ENCODE peak calls at places on chromosome 19, in five cellular contexts. D is A549, B is H1, E is K562, M is HepG2. F is an unnamed sample.

GRCh38 chr19:58551577-58552471 is 3.1 kb downstream of the CHMP2A start:
- DNase-seq in D (no peak), E (no peak), B (no peak), M (no peak), F (no peak)

GRCh38 chr19:2226051-2226839 is 9.9 kb downstream of the PLEKHJ1 start:
- DNase-seq in B (no peak), M (no peak), E (no peak), D (no peak), F (no peak)

GRCh38 chr19:52297601-52298358 is 811 bp downstream of the ZNF480 start:
- DNase-seq in M (no peak), E (no peak), D (no peak), B (no peak), F (no peak)

GRCh38 chr19:2171349-2172145 is 7.8 kb downstream of the DOT1L start:
- DNase-seq in M (peak), D (no peak), E (peak), B (peak), F (peak)

GRCh38 chr19:14475251-14476073 is at the start of gene PTGER1:
- DNase-seq in B (peak), D (peak), E (peak), M (no peak), F (no peak)

GRCh38 chr19:38023661-38024574 is 116.9 kb downstream of the SIPA1L3 start:
- DNase-seq in E (no peak), D (no peak), B (no peak), M (no peak), F (no peak)

GRCh38 chr19:44677019-44677809 is 5.9 kb downstream of the CEACAM19 start:
- DNase-seq in E (peak), M (no peak), B (peak), D (peak), F (no peak)

GRCh38 chr19:49881672-49882394 is 4.3 kb downstream of the TBC1D17 start:
- DNase-seq in M (no peak), E (peak), B (peak), D (peak), F (no peak)

GRCh38 chr19:23823952-23824389 is 65.3 kb upstream of the ZNF681 start:
- DNase-seq in E (peak), B (no peak), D (peak), M (peak), F (peak)

GRCh38 chr19:29967623-29968022 is 25.6 kb downstream of the URI1 start:
- DNase-seq in B (no peak), E (no peak), D (no peak), M (no peak), F (no peak)

GRCh38 chr19:53642381-53643099 is 10.7 kb downstream of the DPRX start:
- DNase-seq in B (no peak), D (no peak), E (no peak), M (peak), F (no peak)

GRCh38 chr19:30046522-30046921 is 104.5 kb downstream of the URI1 start:
- DNase-seq in M (no peak), E (no peak), D (peak), B (no peak), F (peak)

GRCh38 chr19:2186071-2186846 is 22.5 kb downstream of the DOT1L start:
- DNase-seq in B (no peak), D (no peak), E (no peak), M (no peak), F (no peak)

GRCh38 chr19:55094456-55095259 is 19.0 kb downstream of the EPS8L1 start:
- DNase-seq in M (no peak), B (peak), D (no peak), E (no peak), F (no peak)

GRCh38 chr19:34480971-34481821 is at the start of gene WTIP:
- DNase-seq in D (peak), E (no peak), M (peak), B (peak), F (no peak)

GRCh38 chr19:14023404-14024235 is 4.3 kb upstream of the RLN3 start:
- DNase-seq in E (peak), B (peak), M (peak), D (peak), F (no peak)

GRCh38 chr19:47124937-47125668 is 5.5 kb upstream of the SAE1 start:
- DNase-seq in E (peak), D (peak), B (no peak), M (peak), F (no peak)

GRCh38 chr19:19822148-19822429 is 539 bp upstream of the ZNF506 start:
- DNase-seq in B (no peak), E (no peak), D (no peak), M (no peak), F (no peak)

GRCh38 chr19:56270676-56271075 is 1.9 kb upstream of the EDDM13 start:
- DNase-seq in D (no peak), E (no peak), M (no peak), B (no peak), F (no peak)

GRCh38 chr19:17393914-17394313 is at the start of gene CCDC194:
- DNase-seq in B (no peak), M (no peak), D (no peak), E (no peak), F (no peak)

GRCh38 chr19:31249217-31249616 is 100.0 kb downstream of the TSHZ3 start:
- DNase-seq in M (no peak), D (peak), B (no peak), E (no peak), F (no peak)

GRCh38 chr19:33476151-33476707 is 45.4 kb downstream of the PEPD start:
- DNase-seq in M (no peak), B (no peak), D (no peak), E (no peak), F (no peak)

GRCh38 chr19:8045872-8046568 is 6.5 kb upstream of the CCL25 start:
- DNase-seq in B (no peak), D (no peak), M (no peak), E (no peak), F (no peak)

GRCh38 chr19:49117677-49118564 is 1.0 kb downstream of the C19orf73 start:
- DNase-seq in B (no peak), M (no peak), E (no peak), D (no peak), F (no peak)

GRCh38 chr19:42076375-42076944 is 494 bp downstream of the ZNF574 start:
- DNase-seq in E (no peak), D (no peak), B (no peak), M (no peak), F (no peak)
- TF ChIP-seq HDAC2 in E (no peak), D (no peak), B (no peak), M (no peak), F (no peak)

GRCh38 chr19:41443813-41444455 is 978 bp downstream of the ERICH4 start:
- DNase-seq in E (no peak), B (no peak), D (no peak), M (no peak), F (no peak)

GRCh38 chr19:41441321-41441945 is 1.5 kb upstream of the ERICH4 start:
- DNase-seq in D (no peak), E (no peak), M (no peak), B (no peak), F (no peak)

GRCh38 chr19:41445575-41445974 is 2.6 kb downstream of the ERICH4 start:
- DNase-seq in D (no peak), E (no peak), B (peak), M (no peak), F (no peak)

GRCh38 chr19:41439441-41440222 is at the start of gene DMAC2:
- DNase-seq in B (peak), M (peak), D (peak), E (peak), F (peak)

DNA sequence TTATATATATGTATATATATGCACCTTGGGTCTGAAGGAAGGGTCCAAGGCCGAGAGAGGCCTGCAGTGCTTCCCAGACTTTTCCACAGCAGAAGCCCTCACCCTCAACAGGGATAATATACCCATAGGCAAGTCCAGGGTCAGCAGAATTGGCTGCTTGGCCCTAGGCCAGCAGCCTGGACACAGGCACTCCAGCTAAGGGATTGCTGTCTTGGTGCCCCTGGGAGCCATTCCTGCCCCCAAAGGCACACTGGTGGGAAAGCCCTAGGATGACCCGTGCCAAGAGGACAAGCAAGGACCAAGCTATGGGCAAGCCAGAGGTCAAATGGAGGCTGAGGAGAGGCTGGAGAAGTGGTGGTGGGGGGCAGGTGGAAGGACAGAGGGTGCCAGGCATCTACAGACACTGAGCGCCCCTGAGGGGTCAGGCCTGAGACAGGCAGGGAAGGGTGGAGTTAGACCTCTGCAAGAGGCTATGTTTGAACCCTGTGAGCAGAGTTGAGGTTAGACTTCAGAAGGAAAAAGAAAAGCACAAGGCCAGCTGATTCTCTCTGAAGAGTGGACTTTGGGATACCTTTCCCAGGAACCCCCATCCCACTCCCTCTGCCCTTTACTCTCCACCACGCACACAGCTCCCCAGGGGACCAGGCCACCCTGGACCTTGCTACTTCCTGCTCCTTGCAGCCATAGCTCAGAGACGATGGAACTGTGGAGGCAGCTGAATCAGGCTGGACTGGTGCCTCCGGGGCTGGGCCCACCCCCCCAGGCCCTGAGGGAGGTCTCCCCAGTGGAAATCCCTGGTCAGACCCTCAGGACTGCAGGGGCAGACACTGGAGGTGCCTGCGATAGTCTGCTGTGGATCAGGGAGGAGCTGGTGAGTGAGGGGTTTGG is at the start of gene ERICH4:
- DNase-seq in B (no peak), M (no peak), D (no peak), E (no peak), F (no peak)
- TF ChIP-seq HDAC2 in B (no peak), M (no peak), D (no peak), E (no peak), F (no peak)

GRCh38 chr19:6076675-6077463 is 33.4 kb downstream of the RFX2 start:
- DNase-seq in B (no peak), M (no peak), D (peak), E (no peak), F (no peak)

GRCh38 chr19:6071840-6072239 is 38.5 kb downstream of the RFX2 start:
- DNase-seq in D (no peak), E (no peak), B (no peak), M (no peak), F (no peak)

GRCh38 chr19:6076291-6076665 is 34.0 kb downstream of the RFX2 start:
- DNase-seq in B (no peak), E (no peak), M (no peak), D (no peak), F (no peak)

GRCh38 chr19:6074709-6075403 is 35.4 kb downstream of the RFX2 start:
- DNase-seq in D (no peak), M (no peak), B (no peak), E (no peak), F (no peak)

GRCh38 chr19:6073858-6074708 is 36.2 kb downstream of the RFX2 start:
- DNase-seq in E (no peak), M (no peak), D (no peak), B (no peak), F (no peak)
- TF ChIP-seq HDAC2 in E (no peak), M (no peak), D (no peak), B (no peak), F (no peak)

GRCh38 chr19:41702208-41702651 is 6.2 kb upstream of the CEACAM5 start:
- DNase-seq in D (peak), B (no peak), M (no peak), E (no peak), F (no peak)
- TF ChIP-seq HDAC2 in D (no peak), B (no peak), M (no peak), E (no peak), F (no peak)

GRCh38 chr19:3682741-3683404 is 17.4 kb downstream of the PIP5K1C start:
- DNase-seq in M (no peak), E (peak), B (no peak), D (no peak), F (no peak)

GRCh38 chr19:3683405-3683865 is 16.8 kb downstream of the PIP5K1C start:
- DNase-seq in B (no peak), M (no peak), D (no peak), E (peak), F (no peak)

GRCh38 chr19:3682286-3682685 is 18.0 kb downstream of the PIP5K1C start:
- DNase-seq in B (no peak), M (no peak), D (no peak), E (no peak), F (no peak)

GRCh38 chr19:3684817-3685410 is 15.4 kb downstream of the PIP5K1C start:
- DNase-seq in M (no peak), E (no peak), D (no peak), B (no peak), F (no peak)

GRCh38 chr19:3683866-3684816 is 16.1 kb downstream of the PIP5K1C start:
- DNase-seq in B (no peak), D (no peak), E (peak), M (no peak), F (no peak)
- TF ChIP-seq HDAC2 in B (no peak), D (no peak), E (no peak), M (no peak), F (no peak)

F was measured in GM12878.